ENCODE peak calls at places on chromosomes 5 and 9, in six cellular contexts. One of them, this sample, is unnamed.

GRCh38 chr9:116234091-116234490 is 80.5 kb downstream of the PAPPA start:
- DNase-seq in heart left ventricle: no peak
- DNase-seq in amniotic stem cell: peak
- DNase-seq in central memory CD4-positive, alpha-beta T cell: no peak
- DNase-seq in kidney epithelial cell: peak
- DNase-seq in AML-193: no peak
- DNase-seq in this sample: no peak

GRCh38 chr9:127567119-127567897 is 44.8 kb upstream of the STXBP1 start:
- DNase-seq in AML-193: no peak
- DNase-seq in central memory CD4-positive, alpha-beta T cell: no peak
- DNase-seq in kidney epithelial cell: no peak
- DNase-seq in amniotic stem cell: no peak
- DNase-seq in heart left ventricle: peak
- DNase-seq in this sample: no peak

GRCh38 chr5:74625742-74626241 is 14.7 kb downstream of the ENC1 start:
- DNase-seq in heart left ventricle: no peak
- DNase-seq in kidney epithelial cell: no peak
- DNase-seq in amniotic stem cell: no peak
- DNase-seq in central memory CD4-positive, alpha-beta T cell: no peak
- DNase-seq in AML-193: no peak
- DNase-seq in this sample: no peak

GRCh38 chr9:21974230-21974541 is 20.0 kb downstream of the CDKN2A start:
- DNase-seq in heart left ventricle: no peak
- DNase-seq in AML-193: no peak
- DNase-seq in central memory CD4-positive, alpha-beta T cell: no peak
- DNase-seq in amniotic stem cell: no peak
- DNase-seq in kidney epithelial cell: no peak
- DNase-seq in this sample: no peak

GRCh38 chr5:141525659-141526058 is 36.8 kb downstream of the PCDHGC5 start:
- DNase-seq in kidney epithelial cell: no peak
- DNase-seq in central memory CD4-positive, alpha-beta T cell: no peak
- DNase-seq in AML-193: no peak
- DNase-seq in amniotic stem cell: no peak
- DNase-seq in heart left ventricle: no peak
- DNase-seq in this sample: no peak

GRCh38 chr5:80406980-80407734 is 707 bp upstream of the ZFYVE16 start:
- DNase-seq in kidney epithelial cell: no peak
- DNase-seq in heart left ventricle: peak
- DNase-seq in AML-193: peak
- DNase-seq in amniotic stem cell: no peak
- DNase-seq in central memory CD4-positive, alpha-beta T cell: no peak
- DNase-seq in this sample: no peak

GRCh38 chr5:71954329-71954728 is 152.9 kb upstream of the MAP1B start:
- DNase-seq in AML-193: no peak
- DNase-seq in heart left ventricle: no peak
- DNase-seq in amniotic stem cell: no peak
- DNase-seq in central memory CD4-positive, alpha-beta T cell: no peak
- DNase-seq in kidney epithelial cell: no peak
- DNase-seq in this sample: no peak

GRCh38 chr5:137376127-137376526 is 123.0 kb downstream of the SPOCK1 start:
- DNase-seq in kidney epithelial cell: no peak
- DNase-seq in heart left ventricle: peak
- DNase-seq in central memory CD4-positive, alpha-beta T cell: no peak
- DNase-seq in amniotic stem cell: no peak
- DNase-seq in AML-193: no peak
- DNase-seq in this sample: no peak

GRCh38 chr9:133711428-133712220 is 26.5 kb downstream of the SARDH start:
- DNase-seq in AML-193: no peak
- DNase-seq in kidney epithelial cell: no peak
- DNase-seq in heart left ventricle: peak
- DNase-seq in amniotic stem cell: no peak
- DNase-seq in central memory CD4-positive, alpha-beta T cell: no peak
- DNase-seq in this sample: no peak

GRCh38 chr5:179166886-179167841 is 107.0 kb downstream of the ZNF354C start:
- DNase-seq in AML-193: no peak
- DNase-seq in kidney epithelial cell: no peak
- DNase-seq in heart left ventricle: peak
- DNase-seq in central memory CD4-positive, alpha-beta T cell: peak
- DNase-seq in amniotic stem cell: no peak
- DNase-seq in this sample: peak

GRCh38 chr5:59407967-59408366 is 485.6 kb downstream of the PDE4D start:
- DNase-seq in heart left ventricle: no peak
- DNase-seq in amniotic stem cell: no peak
- DNase-seq in kidney epithelial cell: no peak
- DNase-seq in AML-193: no peak
- DNase-seq in central memory CD4-positive, alpha-beta T cell: no peak
- DNase-seq in this sample: no peak

GRCh38 chr5:170860818-170861217 is 1.0 kb upstream of the RANBP17 start:
- DNase-seq in kidney epithelial cell: no peak
- DNase-seq in amniotic stem cell: no peak
- DNase-seq in AML-193: no peak
- DNase-seq in heart left ventricle: no peak
- DNase-seq in central memory CD4-positive, alpha-beta T cell: no peak
- DNase-seq in this sample: no peak

GRCh38 chr9:108070861-108071260 is 581.3 kb upstream of the KLF4 start:
- DNase-seq in AML-193: no peak
- DNase-seq in amniotic stem cell: no peak
- DNase-seq in central memory CD4-positive, alpha-beta T cell: no peak
- DNase-seq in kidney epithelial cell: no peak
- DNase-seq in heart left ventricle: no peak
- DNase-seq in this sample: no peak

GRCh38 chr5:74035521-74035937 is 409.5 kb downstream of the ARHGEF28 start:
- DNase-seq in AML-193: peak
- DNase-seq in central memory CD4-positive, alpha-beta T cell: no peak
- DNase-seq in kidney epithelial cell: no peak
- DNase-seq in amniotic stem cell: no peak
- DNase-seq in heart left ventricle: peak
- DNase-seq in this sample: no peak

GRCh38 chr9:130835441-130836298 is 616 bp downstream of the ABL1 start:
- DNase-seq in amniotic stem cell: no peak
- DNase-seq in central memory CD4-positive, alpha-beta T cell: no peak
- DNase-seq in AML-193: no peak
- DNase-seq in kidney epithelial cell: no peak
- DNase-seq in heart left ventricle: peak
- DNase-seq in this sample: peak

GRCh38 chr5:168685566-168685965 is 106.4 kb upstream of the PANK3 start:
- DNase-seq in central memory CD4-positive, alpha-beta T cell: no peak
- DNase-seq in AML-193: no peak
- DNase-seq in amniotic stem cell: no peak
- DNase-seq in kidney epithelial cell: no peak
- DNase-seq in heart left ventricle: no peak
- DNase-seq in this sample: no peak

This sample was measured in CD4-positive, CD25-positive, alpha-beta regulatory T cell.